ENCODE peak calls at places on chromosomes 11 and 22, in six cellular contexts. U, Y, I, J, L and G are unnamed samples.

GRCh38 chr22:48503876-48504275 is 1323.8 kb downstream of the BRD1 start:
- DNase-seq in U (no peak), J (no peak), Y (no peak), L (no peak), I (no peak), G (no peak)

GRCh38 chr11:12148466-12148865 is 38.1 kb downstream of the MICAL2 start:
- DNase-seq in L (no peak), U (no peak), J (no peak), I (no peak), Y (no peak), G (no peak)

GRCh38 chr22:21754523-21755128 is 19.0 kb upstream of the YPEL1 start:
- DNase-seq in L (no peak), J (no peak), Y (no peak), I (no peak), U (peak; percentile 69), G (peak; percentile 28)

GRCh38 chr11:1569251-1569780 is 2.8 kb downstream of the DUSP8 start:
- DNase-seq in U (no peak), Y (no peak), I (no peak), L (no peak), J (no peak), G (no peak)

GRCh38 chr11:44894217-44894617 is 56.5 kb downstream of the TP53I11 start:
- DNase-seq in I (no peak), Y (peak; percentile 54), L (peak; percentile 89), U (peak; percentile 85), J (no peak), G (peak; percentile 70)

GRCh38 chr11:28910926-28911325 is 802.7 kb downstream of the METTL15 start:
- DNase-seq in L (no peak), J (no peak), I (no peak), Y (no peak), U (no peak), G (no peak)

GRCh38 chr11:3995949-3996554 is 98.5 kb upstream of the RRM1 start:
- DNase-seq in J (no peak), U (no peak), Y (no peak), I (no peak), L (no peak), G (no peak)

GRCh38 chr11:68012843-68013610 is 2.9 kb downstream of the ALDH3B1 start:
- DNase-seq in I (no peak), Y (no peak), L (no peak), U (peak; percentile 66), J (no peak), G (no peak)

GRCh38 chr22:30305519-30305905 is 16.2 kb upstream of the CASTOR1 start:
- DNase-seq in L (no peak), I (peak; percentile 76), Y (no peak), U (peak; percentile 70), J (no peak), G (peak; percentile 78)

GRCh38 chr22:30423296-30423958 is 2.1 kb upstream of the MTFP1 start:
- DNase-seq in L (peak; percentile 51), J (no peak), Y (peak; percentile 44), U (no peak), I (peak; percentile 58), G (peak; percentile 74)

GRCh38 chr22:27154717-27155116 is 497.3 kb downstream of the MIAT start:
- DNase-seq in I (no peak), Y (no peak), U (peak; percentile 73), J (no peak), L (peak; percentile 63), G (no peak)

GRCh38 chr11:2860636-2861035 is 24.9 kb downstream of the CDKN1C start:
- DNase-seq in I (no peak), L (no peak), Y (no peak), J (no peak), U (no peak), G (no peak)

GRCh38 chr11:79253280-79253679 is 187.6 kb downstream of the TENM4 start:
- DNase-seq in L (no peak), I (no peak), J (no peak), U (no peak), Y (peak; percentile 92), G (no peak)

GRCh38 chr22:23282516-23282915 is 102.2 kb downstream of the BCR start:
- DNase-seq in J (no peak), U (no peak), I (no peak), L (no peak), Y (no peak), G (no peak)

GRCh38 chr11:95076416-95076815 is 9.7 kb downstream of the SRSF8 start:
- DNase-seq in Y (no peak), L (no peak), J (no peak), I (no peak), U (peak; percentile 68), G (no peak)

GRCh38 chr22:48923165-48923875 is 904.4 kb downstream of the BRD1 start:
- DNase-seq in L (no peak), J (no peak), I (no peak), Y (no peak), U (no peak), G (no peak)

GRCh38 chr11:69828971-69829344 is 9.7 kb upstream of the FGF3 start:
- DNase-seq in J (no peak), I (no peak), Y (no peak), L (no peak), U (no peak), G (no peak)

GRCh38 chr11:8070417-8071101 is 10.5 kb upstream of the TUB start:
- DNase-seq in U (no peak), J (no peak), I (no peak), Y (no peak), L (peak; percentile 64), G (no peak)

GRCh38 chr11:105179542-105180278 is 40.1 kb upstream of the CARD18 start:
- DNase-seq in J (no peak), L (peak; percentile 9), I (no peak), Y (no peak), U (no peak), G (no peak)

GRCh38 chr11:11270236-11270775 is 82.7 kb downstream of the CSNK2A3 start:
- DNase-seq in Y (no peak), J (no peak), U (no peak), L (no peak), I (no peak), G (no peak)

GRCh38 chr22:19548964-19549363 is 24.8 kb upstream of the CLDN5 start:
- DNase-seq in Y (no peak), J (no peak), U (no peak), I (no peak), L (no peak), G (no peak)

GRCh38 chr11:112537846-112538330 is 277.2 kb upstream of the PLET1 start:
- DNase-seq in U (no peak), I (no peak), J (no peak), Y (no peak), L (no peak), G (no peak)

GRCh38 chr22:44710474-44711235 is 8.7 kb downstream of the PRR5 start:
- DNase-seq in I (no peak), U (no peak), J (no peak), Y (no peak), L (no peak), G (no peak)

GRCh38 chr11:111571829-111572501 is 30.3 kb upstream of the SIK2 start:
- DNase-seq in L (no peak), U (no peak), I (no peak), J (no peak), Y (no peak), G (no peak)

GRCh38 chr22:28506207-28506606 is 173.4 kb downstream of the TTC28 start:
- DNase-seq in L (no peak), I (no peak), J (no peak), Y (no peak), U (no peak), G (no peak)

GRCh38 chr11:116506446-116506845 is 266.3 kb downstream of the BUD13 start:
- DNase-seq in Y (no peak), U (no peak), I (no peak), J (no peak), L (no peak), G (no peak)

GRCh38 chr22:43945632-43946390 is 9.4 kb upstream of the SAMM50 start:
- DNase-seq in L (peak; percentile 77), Y (peak; percentile 59), I (no peak), U (peak; percentile 70), J (peak; percentile 42), G (peak; percentile 30)

GRCh38 chr11:73645570-73645969 is 811 bp upstream of the PLEKHB1 start:
- DNase-seq in J (no peak), I (no peak), U (no peak), Y (no peak), L (no peak), G (no peak)

GRCh38 chr11:112881461-112881860 is 79.8 kb upstream of the NCAM1 start:
- DNase-seq in I (peak; percentile 41), U (peak; percentile 79), J (no peak), L (peak; percentile 91), Y (peak; percentile 94), G (peak; percentile 75)

GRCh38 chr11:11731311-11732083 is 109.7 kb upstream of the GALNT18 start:
- DNase-seq in I (no peak), Y (peak; percentile 30), J (no peak), U (peak; percentile 36), L (no peak), G (no peak)

GRCh38 chr11:34274712-34275398 is 83.0 kb downstream of the ABTB2 start:
- DNase-seq in I (peak; percentile 93), L (no peak), J (no peak), Y (peak; percentile 44), U (peak; percentile 91), G (peak; percentile 83)

GRCh38 chr11:26621147-26621546 is 49.1 kb upstream of the MUC15 start:
- DNase-seq in U (no peak), I (no peak), Y (no peak), L (no peak), J (no peak), G (no peak)

GRCh38 chr22:46454910-46455269 is 82.5 kb downstream of the CELSR1 start:
- DNase-seq in J (no peak), U (no peak), Y (no peak), L (no peak), I (no peak), G (no peak)

GRCh38 chr11:71372693-71373657 is 75.2 kb downstream of the DHCR7 start:
- DNase-seq in Y (no peak), U (no peak), J (no peak), L (peak; percentile 14), I (no peak), G (no peak)
- TF ChIP-seq CTCF in Y (no peak), U (no peak), J (no peak), L (peak; percentile 38), I (no peak), G (peak; percentile 37)

GRCh38 chr11:14643697-14644395 is at the start of gene PDE3B:
- DNase-seq in L (peak; percentile 91), Y (no peak), J (peak; percentile 57), U (peak; percentile 70), I (peak; percentile 40), G (peak; percentile 84)
- H3K4me3 ChIP-seq in L (peak within 1 kb of the TSS; percentile 82), Y (peak within 1 kb of the TSS; percentile 90), J (peak within 1 kb of the TSS; percentile 86), U (peak within 1 kb of the TSS; percentile 42), I (peak within 1 kb of the TSS; percentile 65), G (peak within 1 kb of the TSS; percentile 91)

GRCh38 chr22:25940479-25940878 is 198.5 kb downstream of the MYO18B start:
- DNase-seq in J (no peak), Y (no peak), U (no peak), L (no peak), I (no peak), G (no peak)
- TF ChIP-seq CTCF in J (no peak), Y (no peak), U (no peak), L (no peak), I (no peak), G (no peak)

DNA sequence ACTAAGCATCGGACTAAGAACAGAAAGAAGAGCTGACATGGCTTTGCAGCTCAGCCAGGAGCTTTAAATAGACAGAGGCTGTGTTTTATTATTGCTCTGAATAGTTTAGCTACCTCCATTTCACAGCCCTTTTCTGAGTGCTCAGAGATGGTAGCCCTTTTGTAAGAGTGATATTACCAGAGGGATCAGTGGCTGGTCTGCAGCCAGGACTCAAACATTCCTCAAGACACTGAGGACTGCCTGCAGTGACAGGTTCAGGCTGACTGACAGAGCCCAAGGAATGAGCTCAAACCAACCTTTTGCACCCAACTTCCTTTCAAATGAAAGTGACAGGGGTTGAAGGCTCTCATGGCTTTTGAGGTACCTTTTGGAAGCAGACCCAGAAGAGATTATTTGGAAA is 189.0 kb downstream of the DDX10 start:
- DNase-seq in U (no peak), L (peak; percentile 31), J (no peak), Y (no peak), I (no peak), G (peak; percentile 13)
- H3K4me3 ChIP-seq in U (no peak overlapping the region), L (no peak overlapping the region), J (peak overlapping the region; percentile 43), Y (no peak overlapping the region), I (no peak overlapping the region), G (peak overlapping the region; percentile 47)